ENCODE peak calls at places on chromosomes 3 and 15, in nine cellular contexts. B, M, L, E, Q, T, I, X and W are unnamed samples.

GRCh38 chr3:18812316-18812715 is 336.0 kb upstream of the KCNH8 start:
- DNase-seq in T (peak; percentile 35), L (no peak), B (no peak), Q (no peak), M (peak; percentile 4), I (no peak), E (no peak), X (no peak), W (peak; percentile 55)

GRCh38 chr3:195410546-195410945 is 32.3 kb downstream of the ACAP2 start:
- DNase-seq in B (no peak), I (no peak), L (no peak), X (no peak), E (no peak), T (no peak), M (no peak), Q (no peak), W (no peak)

GRCh38 chr3:134646086-134646485 is 4.7 kb downstream of the KY start:
- DNase-seq in E (no peak), Q (no peak), T (no peak), L (no peak), B (no peak), X (no peak), I (no peak), M (no peak), W (no peak)

GRCh38 chr15:48677821-48678220 is 32.3 kb upstream of the FBN1 start:
- DNase-seq in M (no peak), E (no peak), Q (no peak), X (no peak), B (no peak), L (no peak), I (no peak), T (no peak), W (no peak)

GRCh38 chr3:16302082-16302631 is 37.1 kb downstream of the OXNAD1 start:
- DNase-seq in X (no peak), Q (no peak), B (no peak), E (no peak), L (no peak), M (no peak), I (no peak), T (no peak), W (no peak)

GRCh38 chr3:68972358-68972979 is 40.1 kb upstream of the TAFA4 start:
- DNase-seq in Q (peak; percentile 1), E (no peak), X (peak; percentile 21), M (peak; percentile 36), T (peak; percentile 80), B (peak; percentile 66), I (peak; percentile 66), L (no peak), W (peak; percentile 56)

GRCh38 chr3:73055583-73056364 is 5.7 kb upstream of the EBLN2 start:
- DNase-seq in X (no peak), Q (no peak), E (no peak), B (no peak), T (no peak), L (no peak), M (no peak), I (no peak), W (no peak)

GRCh38 chr15:80950291-80951078 is 39.1 kb downstream of the MESD start:
- DNase-seq in X (no peak), B (no peak), L (no peak), I (no peak), T (no peak), M (no peak), Q (no peak), E (no peak), W (no peak)

GRCh38 chr3:129054605-129055104 is 5.9 kb upstream of the GP9 start:
- DNase-seq in T (peak; percentile 38), Q (no peak), L (no peak), B (no peak), X (no peak), E (no peak), M (no peak), I (no peak), W (no peak)

GRCh38 chr3:196609343-196609775 is 30.1 kb upstream of the NRROS start:
- DNase-seq in I (peak; percentile 79), Q (peak; percentile 92), M (peak; percentile 88), B (peak; percentile 92), X (peak; percentile 13), L (peak; percentile 95), T (peak; percentile 93), E (peak; percentile 83), W (peak; percentile 76)

DNA sequence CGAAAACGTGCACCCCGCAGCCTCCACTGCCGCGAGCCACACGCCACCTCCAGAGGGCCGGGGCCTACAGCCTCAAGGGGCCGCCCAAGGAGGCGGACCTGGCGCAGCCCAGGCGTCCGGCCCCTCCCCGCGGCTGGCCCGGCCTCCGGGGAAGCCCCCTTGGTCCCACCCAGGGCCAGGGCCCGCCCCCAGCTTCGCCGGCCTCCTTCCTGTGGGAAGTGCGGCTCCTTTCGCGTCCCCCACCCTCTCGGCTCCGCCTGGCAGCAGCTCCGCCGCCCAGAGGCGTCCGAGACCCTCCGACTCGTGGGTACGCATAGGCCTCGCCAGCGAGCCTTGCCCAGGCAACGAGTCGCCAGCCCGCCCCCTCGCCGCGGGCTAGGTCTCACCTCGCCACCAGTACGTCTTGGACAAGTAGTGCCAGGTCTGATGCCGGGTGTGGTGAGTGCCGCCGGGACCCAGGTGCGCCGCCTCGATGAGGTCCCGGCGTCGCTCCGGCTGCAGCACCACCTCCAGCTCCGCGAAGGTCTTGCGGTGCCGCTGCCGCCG is 640 bp downstream of the ZBTB11 start:
- DNase-seq in X (peak; percentile 82), M (peak; percentile 94), Q (peak; percentile 87), B (peak; percentile 93), T (peak; percentile 98), I (peak; percentile 95), E (peak; percentile 84), L (peak; percentile 95), W (peak; percentile 98)
- TF ChIP-seq CTCF in X (peak; percentile 1), M (peak; percentile 35), Q (no peak), B (peak; percentile 13), T (no peak), I (no peak), E (peak; percentile 44), L (no peak), W (peak; percentile 2)

GRCh38 chr3:136329593-136329992 is 79.5 kb downstream of the PCCB start:
- DNase-seq in L (no peak), Q (no peak), E (no peak), I (no peak), B (no peak), X (no peak), T (no peak), M (no peak), W (no peak)

GRCh38 chr3:136332302-136332701 is 82.2 kb downstream of the PCCB start:
- DNase-seq in E (no peak), L (no peak), I (no peak), T (no peak), X (no peak), M (no peak), B (no peak), Q (no peak), W (no peak)

GRCh38 chr3:136330900-136331299 is 80.8 kb downstream of the PCCB start:
- DNase-seq in E (no peak), L (no peak), B (no peak), I (no peak), Q (no peak), T (no peak), X (no peak), M (no peak), W (no peak)

GRCh38 chr3:136327671-136328070 is 77.5 kb downstream of the PCCB start:
- DNase-seq in T (no peak), X (no peak), L (no peak), Q (no peak), B (no peak), I (no peak), M (no peak), E (no peak), W (no peak)

GRCh38 chr3:136326316-136326715 is 76.2 kb downstream of the PCCB start:
- DNase-seq in X (no peak), E (no peak), Q (no peak), B (no peak), I (no peak), M (no peak), L (no peak), T (no peak), W (no peak)
- TF ChIP-seq CTCF in X (no peak), E (no peak), Q (no peak), B (no peak), I (no peak), M (no peak), L (no peak), T (no peak), W (no peak)

GRCh38 chr3:170865209-170866094 is 4.5 kb downstream of the RPL22L1 start:
- DNase-seq in M (no peak), E (no peak), X (no peak), T (no peak), I (peak; percentile 11), Q (no peak), L (no peak), B (no peak), W (peak; percentile 8)

GRCh38 chr3:170862618-170863374 is 7.2 kb downstream of the RPL22L1 start:
- DNase-seq in Q (no peak), T (no peak), M (no peak), X (no peak), E (no peak), L (no peak), I (peak; percentile 30), B (no peak), W (no peak)

GRCh38 chr3:170863768-170864167 is 6.2 kb downstream of the RPL22L1 start:
- DNase-seq in L (no peak), M (no peak), X (no peak), E (no peak), B (no peak), I (no peak), T (no peak), Q (no peak), W (no peak)

GRCh38 chr3:170866499-170866898 is 3.5 kb downstream of the RPL22L1 start:
- DNase-seq in M (no peak), T (no peak), E (no peak), L (no peak), X (no peak), Q (no peak), I (no peak), B (no peak), W (no peak)

DNA sequence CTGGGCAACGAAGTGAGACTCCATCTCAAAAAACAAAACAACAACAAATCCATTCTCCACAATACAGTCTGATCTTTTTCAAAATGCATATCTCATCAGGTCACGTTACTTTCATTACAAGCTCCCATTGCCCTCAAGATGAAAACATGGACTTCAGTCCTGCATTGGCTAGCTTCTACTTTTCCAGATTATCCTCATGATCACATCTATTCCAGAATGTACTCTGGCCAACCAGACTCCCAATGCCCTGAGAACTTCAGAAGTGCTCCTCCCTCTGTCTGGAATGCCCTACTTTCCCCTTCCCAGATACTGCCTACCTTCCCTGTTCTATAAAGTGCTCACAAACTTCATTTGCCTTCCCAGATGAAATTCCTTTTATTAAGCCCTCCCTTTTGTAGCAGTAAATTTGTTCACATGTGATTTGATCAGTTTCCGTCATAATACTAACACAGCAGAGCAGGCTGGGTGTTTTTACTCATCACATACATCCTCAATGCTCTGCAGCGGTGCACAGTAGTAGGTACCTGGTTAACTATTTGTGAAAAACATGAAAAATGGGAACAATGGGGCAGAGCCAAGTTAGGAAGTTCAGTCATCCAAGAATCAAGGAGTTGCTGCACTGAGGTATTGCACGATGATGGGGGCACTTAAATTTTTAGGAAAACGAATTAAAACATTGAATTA is 5.3 kb downstream of the RPL22L1 start:
- DNase-seq in E (no peak), M (no peak), L (no peak), B (no peak), I (peak; percentile 14), T (no peak), X (no peak), Q (no peak), W (no peak)
- TF ChIP-seq CTCF in E (no peak), M (no peak), L (no peak), B (no peak), I (no peak), T (no peak), X (no peak), Q (no peak), W (no peak)

GRCh38 chr3:10280177-10280529 is 12.6 kb downstream of the GHRL start:
- DNase-seq in T (no peak), X (no peak), M (no peak), L (no peak), I (no peak), B (no peak), Q (no peak), E (no peak), W (no peak)
- TF ChIP-seq CTCF in T (no peak), X (peak; percentile 26), M (no peak), L (no peak), I (peak; percentile 4), B (peak; percentile 12), Q (no peak), E (no peak), W (peak; percentile 14)